ENCODE peak calls at places on chromosomes 16 and 17, in four cellular contexts. I is stomach, P is breast epithelium, V is cardiac muscle cell. A is an unnamed sample. For H3K36me3, the result is how much of the 10 kb centered on the place peaks cover.

GRCh38 chr17:9937164-9937835 is 32.2 kb upstream of the RCVRN start:
- DNase-seq in I (no peak), P (no peak), V (peak), A (no peak)

GRCh38 chr16:67296422-67296821 is 17.1 kb downstream of the PLEKHG4 start:
- DNase-seq in I (no peak), P (no peak), V (peak), A (no peak)

GRCh38 chr16:700684-701584 is 4.7 kb downstream of the FBXL16 start:
- DNase-seq in I (no peak), P (no peak), V (no peak), A (no peak)

GRCh38 chr16:17607624-17608023 is 136.9 kb upstream of the XYLT1 start:
- DNase-seq in I (no peak), P (no peak), V (no peak), A (no peak)

GRCh38 chr17:34287858-34288257 is 2.3 kb downstream of the CCL11 start:
- DNase-seq in I (no peak), P (no peak), V (no peak), A (no peak)

GRCh38 chr16:30662449-30662848 is 4.2 kb downstream of the FBRS start:
- DNase-seq in I (no peak), P (no peak), V (no peak), A (no peak)

GRCh38 chr16:80824623-80825364 is 20.4 kb upstream of the CDYL2 start:
- DNase-seq in I (peak), P (no peak), V (peak), A (no peak)

GRCh38 chr17:33401253-33401652 is 108.2 kb upstream of the ASIC2 start:
- DNase-seq in I (no peak), P (no peak), V (no peak), A (no peak)

GRCh38 chr16:86722970-86723369 is 144.6 kb downstream of the FOXL1 start:
- DNase-seq in I (no peak), P (no peak), V (peak), A (no peak)

GRCh38 chr16:21260870-21261791 is 17.0 kb downstream of the CRYM start:
- DNase-seq in I (peak), P (no peak), V (peak), A (no peak)

GRCh38 chr17:81000631-81001357 is 9.2 kb downstream of the CHMP6 start:
- DNase-seq in I (peak), P (no peak), V (no peak), A (no peak)

GRCh38 chr16:76214856-76215255 is 62.3 kb upstream of the CNTNAP4 start:
- DNase-seq in I (no peak), P (no peak), V (no peak), A (no peak)

GRCh38 chr17:78144736-78145641 is 1.2 kb upstream of the C17orf99 start:
- DNase-seq in I (peak), P (peak), V (peak), A (no peak)

GRCh38 chr16:25493136-25493811 is 198.5 kb upstream of the HS3ST4 start:
- DNase-seq in I (no peak), P (no peak), V (no peak), A (no peak)

GRCh38 chr17:79812969-79813825 is 16.3 kb upstream of the CBX8 start:
- DNase-seq in I (no peak), P (no peak), V (peak), A (no peak)

GRCh38 chr16:47358816-47359215 is 102.0 kb downstream of the ITFG1 start:
- DNase-seq in I (no peak), P (no peak), V (no peak), A (no peak)

GRCh38 chr16:87580855-87581261 is 21.4 kb upstream of the JPH3 start:
- DNase-seq in I (no peak), P (no peak), V (peak), A (no peak)

GRCh38 chr17:52995127-52995526 is 827.6 kb upstream of the KIF2B start:
- DNase-seq in I (no peak), P (no peak), V (no peak), A (no peak)

GRCh38 chr17:76382305-76382802 is 2.1 kb upstream of the SPHK1 start:
- DNase-seq in I (no peak), P (peak), V (peak), A (no peak)

GRCh38 chr17:32901743-32902142 is 24.8 kb upstream of the MYO1D start:
- DNase-seq in I (no peak), P (no peak), V (no peak), A (no peak)

GRCh38 chr17:54903375-54903774 is 2.7 kb downstream of the TOM1L1 start:
- DNase-seq in I (peak), P (peak), V (peak), A (no peak)

GRCh38 chr16:31513126-31513525 is 4.9 kb upstream of the RUSF1 start:
- DNase-seq in I (no peak), P (no peak), V (peak), A (no peak)

GRCh38 chr17:48100591-48101011 is 677 bp downstream of the CBX1 start:
- DNase-seq in I (peak), P (peak), V (peak), A (peak)

GRCh38 chr17:41340934-41341861 is 9.4 kb downstream of the KRT33A start:
- DNase-seq in I (no peak), P (no peak), V (no peak), A (no peak)

GRCh38 chr17:68433211-68433610 is 24.1 kb downstream of the WIPI1 start:
- DNase-seq in I (no peak), P (peak), V (no peak), A (no peak)

GRCh38 chr17:58576679-58577367 is 62.4 kb upstream of the MTMR4 start:
- DNase-seq in I (no peak), P (no peak), V (no peak), A (no peak)

GRCh38 chr17:78497115-78497540 is 80.1 kb downstream of the DNAH17 start:
- DNase-seq in I (peak), P (peak), V (peak), A (no peak)

GRCh38 chr17:44546711-44547606 is 10.3 kb upstream of the FZD2 start:
- DNase-seq in I (no peak), P (no peak), V (peak), A (no peak)

GRCh38 chr17:40377832-40378231 is 13.3 kb upstream of the GJD3 start:
- DNase-seq in I (no peak), P (no peak), V (no peak), A (no peak)

GRCh38 chr17:61132524-61133025 is 267.1 kb upstream of the TBX2 start:
- DNase-seq in I (no peak), P (no peak), V (no peak), A (no peak)

GRCh38 chr17:2372180-2372579 is 28.7 kb downstream of the MNT start:
- DNase-seq in I (no peak), P (no peak), V (no peak), A (no peak)

GRCh38 chr17:39845052-39845976 is 18.8 kb downstream of the IKZF3 start:
- DNase-seq in I (no peak), P (no peak), V (no peak), A (no peak)

GRCh38 chr16:56274369-56274768 is 83.1 kb downstream of the GNAO1 start:
- DNase-seq in I (no peak), P (no peak), V (no peak), A (no peak)

GRCh38 chr17:63973930-63974593 is 1.3 kb upstream of the SCN4A start:
- DNase-seq in I (no peak), P (no peak), V (no peak), A (no peak)

GRCh38 chr16:68452176-68452575 is 3.9 kb upstream of the SMPD3 start:
- DNase-seq in I (no peak), P (no peak), V (no peak), A (no peak)

GRCh38 chr16:80174416-80174815 is 366.4 kb upstream of the DYNLRB2 start:
- DNase-seq in I (no peak), P (no peak), V (peak), A (no peak)

GRCh38 chr16:89552329-89552728 is 8.2 kb upstream of the RPL13 start:
- DNase-seq in I (no peak), P (no peak), V (no peak), A (no peak)

GRCh38 chr17:9839433-9839832 is 13.7 kb downstream of the GLP2R start:
- DNase-seq in I (no peak), P (no peak), V (peak), A (peak)

GRCh38 chr16:84605339-84605848 is 12.5 kb downstream of the COTL1 start:
- DNase-seq in I (no peak), P (no peak), V (peak), A (no peak)

GRCh38 chr16:84607694-84608093 is 10.2 kb downstream of the COTL1 start:
- DNase-seq in I (no peak), P (no peak), V (no peak), A (no peak)

GRCh38 chr16:84608281-84608680 is 9.6 kb downstream of the COTL1 start:
- DNase-seq in I (no peak), P (no peak), V (no peak), A (no peak)

GRCh38 chr16:84606081-84606875 is 11.6 kb downstream of the COTL1 start:
- DNase-seq in I (no peak), P (no peak), V (no peak), A (no peak)

GRCh38 chr16:84607061-84607460 is 10.8 kb downstream of the COTL1 start:
- DNase-seq in I (no peak), P (no peak), V (no peak), A (no peak)
- H3K36me3 ChIP-seq in I (under half), P (under half), V (under half), A (under half)

GRCh38 chr16:15038689-15039088 is 17.2 kb downstream of the NTAN1 start:
- DNase-seq in I (no peak), P (no peak), V (no peak), A (no peak)
- H3K36me3 ChIP-seq in I (half or more), P (under half), V (half or more), A (half or more)

GRCh38 chr17:65536573-65537342 is 24.7 kb downstream of the AXIN2 start:
- DNase-seq in I (no peak), P (no peak), V (no peak), A (no peak)
- H3K36me3 ChIP-seq in I (half or more), P (under half), V (half or more), A (half or more)

DNA sequence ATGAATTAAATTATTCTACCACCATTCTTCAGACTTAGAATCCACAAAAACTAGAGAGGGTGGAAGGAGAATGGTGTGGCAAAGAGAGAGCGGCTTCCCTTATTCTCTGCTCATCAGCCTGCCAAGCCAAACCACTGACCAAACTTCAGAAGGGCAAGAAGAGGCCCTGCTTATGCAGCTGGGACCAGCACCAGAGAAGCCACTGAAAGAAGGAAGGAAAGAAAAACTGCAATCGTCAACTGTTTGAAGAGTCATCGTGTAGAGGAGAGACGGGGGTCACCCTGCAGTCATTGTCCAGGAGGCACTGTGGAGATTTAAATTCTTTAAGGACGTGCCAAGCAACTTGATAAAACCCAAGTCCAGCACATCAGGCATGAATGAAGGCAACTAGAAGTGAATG is 15.6 kb downstream of the PMP22 start:
- DNase-seq in I (no peak), P (no peak), V (no peak), A (no peak)
- H3K36me3 ChIP-seq in I (half or more), P (under half), V (under half), A (under half)

GRCh38 chr17:50735287-50735686 is 15.9 kb downstream of the LUC7L3 start:
- DNase-seq in I (no peak), P (no peak), V (no peak), A (no peak)

GRCh38 chr17:50737118-50737698 is 17.8 kb downstream of the LUC7L3 start:
- DNase-seq in I (no peak), P (no peak), V (no peak), A (no peak)

DNA sequence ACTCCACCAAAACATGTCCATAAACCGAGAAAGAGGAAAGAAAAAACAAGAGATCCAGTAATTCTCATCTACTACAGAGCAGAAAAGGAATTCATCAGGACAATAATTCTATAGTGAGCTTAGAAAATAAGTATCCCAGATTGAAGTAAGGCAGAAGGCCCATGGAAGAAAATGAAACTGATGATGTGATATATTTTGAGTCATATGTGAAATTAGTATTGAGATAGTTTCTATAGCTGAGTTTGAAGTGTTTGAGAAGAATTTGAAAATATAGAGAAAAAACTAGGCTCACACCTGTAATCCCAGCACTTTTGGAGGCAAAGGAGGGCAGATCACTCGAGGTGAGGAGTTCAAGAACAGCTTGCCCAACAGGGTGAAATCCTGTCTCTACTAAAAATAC is 19.7 kb downstream of the LUC7L3 start:
- DNase-seq in I (no peak), P (no peak), V (no peak), A (no peak)
- H3K36me3 ChIP-seq in I (half or more), P (under half), V (half or more), A (half or more)

A was measured in vagina.